ENCODE peak calls at places on chromosomes 7 and 10, in ten cellular contexts. C is tibial nerve, V is spleen, I is gastrocnemius medialis, F is IMR-90, K is adrenal gland, P is GM12891, L is A549, E is HCT116, H is NB4. O is an unnamed sample.
A peak's percentile ranks its signal among the peaks of the same experiment; 100 is the strongest.

GRCh38 chr7:19397917-19398316 is 252.7 kb upstream of the FERD3L start:
- DNase-seq in I (no peak), P (no peak), K (no peak), C (no peak), H (peak; percentile 25), L (no peak), E (no peak), F (peak; percentile 39), V (no peak), O (no peak)

GRCh38 chr7:45026984-45027773 is 27.2 kb downstream of the CCM2 start:
- DNase-seq in P (no peak), H (peak; percentile 95), I (no peak), L (no peak), K (no peak), C (no peak), V (peak; percentile 82), F (peak; percentile 64), E (no peak), O (no peak)

GRCh38 chr7:41148521-41148951 is 554.4 kb downstream of the INHBA start:
- DNase-seq in K (no peak), I (no peak), E (peak; percentile 8), V (no peak), F (peak; percentile 91), H (no peak), L (no peak), P (no peak), C (no peak), O (no peak)

GRCh38 chr7:43577485-43577951 is 5.4 kb upstream of the STK17A start:
- DNase-seq in I (no peak), E (no peak), L (no peak), C (no peak), V (no peak), K (no peak), H (peak; percentile 72), P (no peak), F (peak; percentile 61), O (no peak)

GRCh38 chr10:33955676-33956075 is 621.2 kb upstream of the NRP1 start:
- DNase-seq in E (no peak), C (no peak), V (no peak), F (peak; percentile 20), P (no peak), I (no peak), L (no peak), H (no peak), K (no peak), O (no peak)

GRCh38 chr7:132049462-132050304 is 493.3 kb upstream of the PODXL start:
- DNase-seq in E (peak; percentile 16), F (peak; percentile 17), V (no peak), P (no peak), K (no peak), I (no peak), C (no peak), L (peak; percentile 37), H (peak; percentile 45), O (no peak)

GRCh38 chr10:46106410-46107255 is 60.6 kb upstream of the MSMB start:
- DNase-seq in P (no peak), H (peak; percentile 87), L (peak; percentile 61), I (peak; percentile 28), K (peak; percentile 65), V (peak; percentile 91), C (peak; percentile 33), F (peak; percentile 12), E (peak; percentile 21), O (no peak)

GRCh38 chr7:92836489-92837213 is at the start of gene CDK6:
- DNase-seq in V (peak; percentile 92), I (no peak), H (peak; percentile 64), C (peak; percentile 25), P (peak; percentile 58), F (peak; percentile 70), K (peak; percentile 61), L (peak; percentile 56), E (no peak), O (peak; percentile 47)

GRCh38 chr10:70169011-70169410 is 1.3 kb downstream of the SAR1A start:
- DNase-seq in E (no peak), H (no peak), L (no peak), V (no peak), P (no peak), I (no peak), F (no peak), C (no peak), K (no peak), O (no peak)

GRCh38 chr10:61821153-61821552 is 80.3 kb upstream of the ARID5B start:
- DNase-seq in C (no peak), V (no peak), P (no peak), F (no peak), I (no peak), L (no peak), K (no peak), E (no peak), H (no peak), O (no peak)

GRCh38 chr7:10974717-10975032 is 1.0 kb downstream of the PHF14 start:
- DNase-seq in H (no peak), C (no peak), V (no peak), K (no peak), I (no peak), F (no peak), E (no peak), P (no peak), L (peak; percentile 6), O (no peak)

GRCh38 chr10:80612261-80612660 is 74.6 kb downstream of the SH2D4B start:
- DNase-seq in P (no peak), C (no peak), K (no peak), I (no peak), E (no peak), L (no peak), V (no peak), H (no peak), F (no peak), O (no peak)

GRCh38 chr7:150992833-150993302 is 2.1 kb downstream of the NOS3 start:
- DNase-seq in F (no peak), L (no peak), C (no peak), P (no peak), E (no peak), H (peak; percentile 69), K (no peak), V (peak; percentile 87), I (no peak), O (no peak)

GRCh38 chr10:110077436-110078120 is 69.8 kb downstream of the ADD3 start:
- DNase-seq in L (no peak), E (no peak), C (no peak), F (no peak), P (no peak), I (no peak), H (peak; percentile 79), K (no peak), V (no peak), O (no peak)

DNA sequence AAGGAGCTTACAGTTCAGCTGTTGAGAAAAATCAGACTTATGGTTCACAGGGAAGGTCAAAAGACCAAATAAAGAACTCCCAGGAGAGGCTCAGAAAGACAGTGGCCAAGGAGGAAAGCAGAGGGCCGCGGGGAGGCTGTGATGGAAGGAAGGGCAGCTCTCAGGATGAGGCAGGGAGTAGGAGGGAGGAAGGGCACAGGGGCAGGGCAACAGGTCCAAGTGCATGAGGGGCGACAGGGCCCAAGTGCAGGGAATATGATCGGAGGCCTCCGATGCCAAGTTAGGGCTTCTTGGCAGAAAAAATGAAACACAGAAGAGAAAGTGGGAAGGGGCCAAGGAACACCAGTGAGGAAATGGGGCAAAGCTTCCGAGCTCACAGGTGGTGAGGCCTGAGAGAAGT is 13.4 kb upstream of the PNLIPRP2 start:
- DNase-seq in E (no peak), K (no peak), L (no peak), I (no peak), C (no peak), V (no peak), F (no peak), H (no peak), P (no peak), O (no peak)
- TF ChIP-seq POLR2A in E (no peak), K (no peak), L (no peak), I (no peak), C (no peak), V (no peak), F (no peak), H (no peak), P (no peak), O (no peak)

GRCh38 chr10:86757110-86757790 is 831 bp downstream of the BMPR1A start:
- DNase-seq in K (peak; percentile 37), F (peak; percentile 65), I (peak; percentile 53), V (peak; percentile 83), E (peak; percentile 29), C (peak; percentile 36), H (peak; percentile 58), L (peak; percentile 59), P (no peak), O (no peak)

GRCh38 chr10:86755740-86756510 is 494 bp upstream of the BMPR1A start:
- DNase-seq in I (peak; percentile 94), H (peak; percentile 94), P (peak; percentile 70), L (peak; percentile 81), K (peak; percentile 87), V (peak; percentile 94), E (peak; percentile 59), C (peak; percentile 59), F (peak; percentile 82), O (peak; percentile 78)

GRCh38 chr10:86755454-86755739 is 1.0 kb upstream of the BMPR1A start:
- DNase-seq in K (no peak), V (no peak), F (no peak), L (no peak), I (no peak), H (no peak), P (no peak), C (no peak), E (no peak), O (no peak)

GRCh38 chr10:86758231-86759072 is 2.0 kb downstream of the BMPR1A start:
- DNase-seq in V (no peak), P (no peak), I (no peak), L (no peak), C (no peak), H (peak; percentile 31), K (no peak), E (no peak), F (peak; percentile 25), O (no peak)

GRCh38 chr10:86756511-86757109 is at the start of gene BMPR1A:
- DNase-seq in L (no peak), V (no peak), K (peak; percentile 85), H (no peak), P (no peak), C (peak; percentile 81), E (no peak), I (no peak), F (peak; percentile 86), O (peak; percentile 30)
- TF ChIP-seq POLR2A in L (peak; percentile 65), V (no peak), K (peak; percentile 19), H (no peak), P (no peak), C (no peak), E (no peak), I (no peak), F (no peak), O (no peak)

DNA sequence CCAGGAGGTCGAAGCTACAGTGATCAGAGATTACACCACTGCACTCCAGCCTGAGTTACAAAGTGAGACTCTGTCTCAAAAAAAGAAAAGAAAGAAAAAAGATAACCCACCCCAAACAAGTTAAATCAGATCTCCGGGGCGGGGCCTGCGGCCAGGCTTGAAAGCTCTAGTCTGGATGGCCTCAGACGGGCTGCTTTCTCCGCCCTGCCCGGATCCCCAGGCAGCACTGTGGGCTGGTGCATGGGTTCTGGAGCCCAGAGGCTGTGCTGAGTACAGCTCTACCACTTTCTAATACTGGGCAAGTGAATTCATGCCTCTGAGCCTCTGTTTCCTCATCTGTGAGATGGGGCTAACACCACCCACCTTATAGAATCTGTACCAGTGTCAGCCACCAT is 83.7 kb downstream of the ZMIZ1 start:
- DNase-seq in L (no peak), V (no peak), H (no peak), P (no peak), F (no peak), C (no peak), E (no peak), I (no peak), K (no peak), O (no peak)
- TF ChIP-seq POLR2A in L (no peak), V (no peak), H (no peak), P (no peak), F (no peak), C (no peak), E (no peak), I (no peak), K (no peak), O (no peak)

GRCh38 chr10:24843256-24843655 is 109.2 kb downstream of the PRTFDC1 start:
- DNase-seq in L (no peak), V (no peak), H (no peak), P (no peak), E (no peak), C (no peak), F (no peak), K (no peak), I (no peak), O (no peak)
- TF ChIP-seq POLR2A in L (no peak), V (no peak), H (no peak), P (no peak), E (no peak), C (no peak), F (no peak), K (no peak), I (no peak), O (no peak)